ENCODE peak calls at places on chromosomes 2 and 18, in eight cellular contexts. Q is colonic mucosa; N is tibial nerve; B is pancreas; T is cardiac muscle cell; K is astrocyte; X is Panc1; I is CD4-positive, alpha-beta memory T cell. H is an unnamed sample. For H3K27me3 and H3K36me3, the result is how much of the 10 kb centered on the place peaks cover.

GRCh38 chr2:70258532-70258875 is 567 bp downstream of the PCYOX1 start:
- DNase-seq in Q (peak), N (peak), B (peak), T (peak), K (no peak), X (no peak), I (no peak), H (peak)

GRCh38 chr18:74682998-74683311 is 85.3 kb downstream of the ZNF407 start:
- DNase-seq in Q (no peak), N (no peak), B (no peak), T (no peak), K (peak), X (no peak), I (no peak), H (no peak)

GRCh38 chr2:241702155-241702404 is 241 bp downstream of the ING5 start:
- DNase-seq in Q (no peak), N (peak), B (no peak), T (no peak), K (no peak), X (no peak), I (no peak), H (no peak)

GRCh38 chr2:144004742-144005141 is 515.2 kb downstream of the ZEB2 start:
- DNase-seq in Q (no peak), N (no peak), B (no peak), T (no peak), K (no peak), X (no peak), I (no peak), H (no peak)

GRCh38 chr18:68734311-68734710 is 19.4 kb upstream of the TMX3 start:
- DNase-seq in Q (no peak), N (no peak), B (no peak), T (peak), K (peak), X (no peak), I (no peak), H (no peak)

GRCh38 chr18:36396190-36396589 is 98.7 kb downstream of the FHOD3 start:
- DNase-seq in Q (no peak), N (no peak), B (no peak), T (no peak), K (no peak), X (no peak), I (no peak), H (no peak)

GRCh38 chr2:24022324-24022974 is 12.6 kb downstream of the MFSD2B start:
- DNase-seq in Q (no peak), N (no peak), B (no peak), T (no peak), K (no peak), X (no peak), I (no peak), H (no peak)

GRCh38 chr2:191359186-191359585 is 114.0 kb downstream of the MYO1B start:
- DNase-seq in Q (no peak), N (no peak), B (no peak), T (no peak), K (no peak), X (no peak), I (no peak), H (no peak)

GRCh38 chr2:240986787-240987411 is 11.5 kb upstream of the SNED1 start:
- DNase-seq in Q (no peak), N (peak), B (no peak), T (peak), K (peak), X (no peak), I (no peak), H (peak)

DNA sequence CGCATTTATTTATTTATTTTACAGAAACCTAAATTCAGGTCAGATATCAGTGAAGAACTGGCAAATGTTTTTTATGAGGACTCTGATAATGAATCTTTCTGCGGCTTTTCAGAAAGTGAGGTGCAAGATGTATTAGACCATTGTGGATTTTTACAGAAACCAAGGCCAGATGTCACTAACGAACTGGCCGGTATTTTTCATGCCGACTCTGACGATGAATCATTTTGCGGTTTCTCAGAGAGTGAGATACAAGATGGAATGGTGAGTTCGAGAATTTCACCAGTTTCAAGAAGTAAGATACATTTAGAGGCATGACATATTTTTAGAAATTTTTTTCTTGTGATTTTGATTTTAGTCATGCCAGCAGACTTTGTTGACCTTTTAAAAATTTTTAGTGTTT is 4.6 kb downstream of the CDCA7 start:
- DNase-seq in Q (no peak), N (no peak), B (no peak), T (peak), K (peak), X (no peak), I (no peak), H (peak)
- H3K4me3 ChIP-seq in Q (no peak), N (no peak), B (no peak), T (no peak), K (no peak), X (no peak), I (no peak), H (peak)

DNA sequence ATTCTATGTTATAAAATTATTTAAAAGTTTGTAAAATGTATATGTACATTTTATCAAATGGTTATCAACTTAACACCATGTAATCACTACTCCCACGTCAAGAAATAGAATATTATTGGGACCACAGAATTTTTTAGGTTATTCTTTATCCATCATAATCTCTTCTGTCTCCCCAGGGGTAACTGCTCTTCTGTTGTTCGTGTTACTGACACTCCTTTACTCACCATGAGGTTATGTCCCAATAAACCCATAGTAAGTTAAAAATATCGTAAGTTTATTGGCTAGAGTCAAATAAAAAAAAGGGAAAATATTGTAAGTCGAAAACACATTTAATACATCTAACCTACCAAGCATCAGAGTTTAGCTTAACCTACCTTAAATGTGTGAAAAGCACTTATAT is 14.0 kb downstream of the OTX1 start:
- DNase-seq in Q (no peak), N (no peak), B (no peak), T (no peak), K (no peak), X (no peak), I (no peak), H (no peak)
- H3K27me3 ChIP-seq in Q (under half), N (half or more), B (under half), T (half or more), K (half or more), X (under half), I (under half), H (under half)

DNA sequence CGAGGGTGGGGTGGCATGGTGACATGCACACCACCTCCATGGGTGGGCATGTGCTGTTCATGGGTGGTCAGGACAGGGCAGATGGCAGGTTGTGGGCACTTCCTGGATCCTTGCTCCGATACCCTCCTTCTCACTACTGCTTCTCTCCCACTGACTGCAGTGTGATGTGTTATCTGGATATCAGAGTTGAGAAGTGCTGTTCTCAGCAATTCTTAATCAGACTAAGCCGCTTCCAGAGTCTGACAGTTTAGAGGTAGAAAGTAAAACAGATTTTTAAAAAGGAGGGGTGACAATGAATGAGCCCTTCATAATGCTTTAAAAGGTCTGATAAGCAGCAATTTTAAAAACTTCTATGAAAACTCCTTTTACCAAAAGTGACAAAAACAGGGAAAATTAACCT is 33.9 kb downstream of the SIGLEC15 start:
- DNase-seq in Q (no peak), N (no peak), B (no peak), T (no peak), K (no peak), X (no peak), I (no peak), H (no peak)
- H3K36me3 ChIP-seq in Q (under half), N (half or more), B (under half), T (half or more), K (under half), X (under half), I (half or more), H (half or more)

GRCh38 chr18:24396082-24396623 is 1.5 kb downstream of the OSBPL1A start:
- DNase-seq in Q (no peak), N (no peak), B (no peak), T (no peak), K (no peak), X (no peak), I (no peak), H (no peak)
- H3K4me3 ChIP-seq in Q (no peak), N (no peak), B (no peak), T (no peak), K (peak), X (peak), I (no peak), H (peak)

DNA sequence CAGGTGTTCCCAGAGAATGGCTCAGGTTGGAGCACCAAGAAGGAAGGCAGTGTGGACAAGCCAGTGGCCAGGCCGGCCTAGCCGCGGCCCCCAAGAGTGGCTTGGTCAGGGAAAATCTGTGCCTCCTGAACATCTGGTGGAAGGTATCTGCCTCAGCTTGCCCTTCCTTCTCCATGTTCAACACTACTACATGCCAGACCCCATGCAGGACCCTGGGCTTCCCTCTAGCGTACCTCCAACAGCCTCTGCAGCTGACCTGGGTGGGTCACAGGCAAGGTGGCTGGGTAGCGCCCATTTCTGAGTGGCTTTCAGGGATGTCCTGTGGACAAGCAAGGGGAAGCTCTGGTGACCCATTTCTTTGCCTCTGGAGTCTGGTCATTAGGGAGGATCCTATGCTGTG is 7.7 kb downstream of the WNT10A start:
- DNase-seq in Q (no peak), N (no peak), B (no peak), T (no peak), K (no peak), X (no peak), I (no peak), H (no peak)
- H3K27me3 ChIP-seq in Q (under half), N (under half), B (under half), T (half or more), K (half or more), X (under half), I (under half), H (under half)

DNA sequence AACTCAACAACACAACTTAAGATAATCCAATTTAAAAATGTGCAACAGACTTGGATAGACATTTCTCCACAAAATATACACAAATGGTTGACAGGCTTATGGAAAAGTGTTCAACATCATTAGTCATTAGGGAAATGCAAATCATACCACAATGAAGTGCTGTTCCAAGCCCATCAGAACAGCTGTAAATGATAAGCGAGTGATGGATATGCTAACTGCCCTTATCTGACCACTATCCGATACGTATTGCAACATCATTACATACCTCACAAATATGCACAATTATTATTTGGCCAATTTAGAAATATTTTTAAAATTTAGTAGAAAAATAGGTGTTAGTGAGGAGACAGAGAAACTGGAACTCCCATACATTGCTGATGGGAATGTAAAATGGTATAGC is 62.2 kb downstream of the PPP4R1 start:
- DNase-seq in Q (no peak), N (no peak), B (no peak), T (peak), K (peak), X (no peak), I (no peak), H (no peak)
- H3K36me3 ChIP-seq in Q (under half), N (half or more), B (under half), T (half or more), K (half or more), X (under half), I (half or more), H (half or more)

GRCh38 chr18:62610509-62611394 is 87.9 kb downstream of the ZCCHC2 start:
- DNase-seq in Q (no peak), N (no peak), B (no peak), T (peak), K (no peak), X (no peak), I (no peak), H (no peak)
- H3K4me3 ChIP-seq in Q (no peak), N (no peak), B (no peak), T (no peak), K (peak), X (no peak), I (no peak), H (no peak)

DNA sequence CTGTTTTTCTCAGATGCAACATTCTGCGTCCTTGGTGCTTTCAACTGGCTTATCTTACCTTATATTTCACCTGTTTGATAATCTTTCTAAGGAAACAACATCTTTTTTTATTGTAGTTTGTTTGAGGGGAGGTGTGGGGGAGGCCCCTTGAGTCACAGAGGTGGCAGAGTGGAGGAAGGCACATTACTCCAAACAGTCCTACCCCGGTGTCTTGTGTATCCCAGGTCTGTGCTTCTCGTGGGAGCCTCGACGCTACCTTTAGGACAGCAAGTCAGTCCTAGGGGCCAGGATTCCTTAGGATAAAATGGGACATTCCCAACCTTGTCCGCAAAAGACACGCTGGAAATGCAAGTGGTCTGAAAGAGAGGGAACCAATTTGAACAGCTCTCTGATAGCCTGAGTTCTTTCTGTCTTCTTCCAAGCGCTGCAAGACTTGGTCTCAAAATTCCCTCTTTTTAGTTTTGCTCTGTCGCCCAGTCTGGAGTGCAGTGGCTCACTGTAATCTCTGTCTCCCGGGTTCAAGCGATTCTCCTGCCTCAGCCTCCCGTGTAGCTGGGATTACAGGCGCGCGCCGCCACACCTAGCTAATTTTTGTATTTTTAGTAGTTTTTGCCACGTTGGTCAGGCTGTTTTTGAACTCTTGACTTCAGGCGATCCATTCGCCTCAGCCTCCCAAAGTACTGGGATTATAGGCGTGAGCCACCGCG is 4.0 kb downstream of the GATA6 start:
- DNase-seq in Q (peak), N (no peak), B (no peak), T (no peak), K (no peak), X (no peak), I (no peak), H (no peak)
- H3K27me3 ChIP-seq in Q (under half), N (half or more), B (under half), T (under half), K (under half), X (under half), I (under half), H (under half)

GRCh38 chr2:38145226-38145625 is 69.3 kb upstream of the CYP1B1 start:
- DNase-seq in Q (no peak), N (no peak), B (no peak), T (no peak), K (no peak), X (no peak), I (no peak), H (no peak)
- H3K36me3 ChIP-seq in Q (under half), N (under half), B (under half), T (under half), K (under half), X (under half), I (under half), H (under half)